ENCODE peak calls at places on chromosomes 13 and 19, in seven cellular contexts. K, R, T, A, E, Q and G are unnamed samples.

GRCh38 chr13:73056054-73056962 is 2.5 kb upstream of the KLF5 start:
- DNase-seq in K (peak; percentile 50), R (no peak), T (peak; percentile 87), A (no peak), E (no peak), Q (no peak), G (peak; percentile 79)

GRCh38 chr13:106799731-106800335 is 231.9 kb upstream of the ARGLU1 start:
- DNase-seq in K (no peak), R (no peak), T (no peak), A (no peak), E (no peak), Q (no peak), G (no peak)

GRCh38 chr19:3852614-3853254 is 16.1 kb downstream of the ZFR2 start:
- DNase-seq in K (no peak), R (peak; percentile 17), T (peak; percentile 99), A (peak; percentile 18), E (peak; percentile 28), Q (peak; percentile 15), G (peak; percentile 19)

GRCh38 chr19:39179754-39180153 is 17.0 kb upstream of the NCCRP1 start:
- DNase-seq in K (no peak), R (no peak), T (no peak), A (no peak), E (no peak), Q (no peak), G (no peak)

GRCh38 chr13:113584205-113584869 is at the start of gene TFDP1:
- DNase-seq in K (peak; percentile 45), R (peak; percentile 56), T (peak; percentile 83), A (peak; percentile 13), E (peak; percentile 78), Q (peak; percentile 91), G (peak; percentile 10)

GRCh38 chr19:38842439-38843174 is 7.2 kb downstream of the HNRNPL start:
- DNase-seq in K (no peak), R (no peak), T (no peak), A (peak; percentile 44), E (no peak), Q (no peak), G (no peak)

GRCh38 chr13:58151452-58151851 is 519.9 kb downstream of the PCDH17 start:
- DNase-seq in K (no peak), R (no peak), T (no peak), A (no peak), E (no peak), Q (no peak), G (no peak)

GRCh38 chr19:33684550-33685303 is 63.0 kb downstream of the CHST8 start:
- DNase-seq in K (no peak), R (no peak), T (no peak), A (no peak), E (no peak), Q (no peak), G (no peak)

GRCh38 chr13:48449656-48450055 is 36.7 kb upstream of the LPAR6 start:
- DNase-seq in K (no peak), R (no peak), T (no peak), A (no peak), E (no peak), Q (no peak), G (no peak)

GRCh38 chr13:111460548-111461444 is 140.4 kb downstream of the TEX29 start:
- DNase-seq in K (peak; percentile 10), R (peak; percentile 67), T (peak; percentile 40), A (no peak), E (no peak), Q (peak; percentile 28), G (no peak)

GRCh38 chr19:13881231-13881691 is 4.3 kb downstream of the NANOS3 start:
- DNase-seq in K (no peak), R (no peak), T (no peak), A (no peak), E (no peak), Q (no peak), G (no peak)

GRCh38 chr19:10864538-10864899 is 6.8 kb upstream of the CARM1 start:
- DNase-seq in K (no peak), R (peak; percentile 90), T (peak; percentile 85), A (peak; percentile 80), E (peak; percentile 90), Q (peak; percentile 77), G (no peak)

GRCh38 chr19:27858981-27859581 is 1353.9 kb downstream of the UQCRFS1 start:
- DNase-seq in K (no peak), R (no peak), T (no peak), A (no peak), E (no peak), Q (no peak), G (no peak)

GRCh38 chr19:709965-710714 is 1.4 kb downstream of the PALM start:
- DNase-seq in K (no peak), R (no peak), T (no peak), A (no peak), E (no peak), Q (no peak), G (no peak)

GRCh38 chr13:26423634-26424033 is 133.8 kb upstream of the WASF3 start:
- DNase-seq in K (no peak), R (no peak), T (no peak), A (no peak), E (no peak), Q (no peak), G (no peak)

GRCh38 chr13:111245781-111246384 is 74.6 kb upstream of the TEX29 start:
- DNase-seq in K (no peak), R (no peak), T (no peak), A (no peak), E (no peak), Q (no peak), G (peak; percentile 22)

GRCh38 chr19:19334063-19334988 is 13.7 kb downstream of the MAU2 start:
- DNase-seq in K (no peak), R (no peak), T (no peak), A (no peak), E (no peak), Q (no peak), G (no peak)

GRCh38 chr13:93226623-93227279 is at the start of gene GPC6:
- DNase-seq in K (no peak), R (peak; percentile 92), T (peak; percentile 93), A (no peak), E (no peak), Q (no peak), G (peak; percentile 88)

GRCh38 chr13:106376411-106377112 is 158.9 kb downstream of the EFNB2 start:
- DNase-seq in K (peak; percentile 73), R (peak; percentile 29), T (peak; percentile 97), A (no peak), E (peak; percentile 61), Q (peak; percentile 69), G (peak; percentile 92)

GRCh38 chr19:5778402-5778801 is 6.1 kb downstream of the PRR22 start:
- DNase-seq in K (no peak), R (no peak), T (no peak), A (no peak), E (no peak), Q (no peak), G (no peak)

GRCh38 chr19:29016353-29016752 is 196.6 kb downstream of the UQCRFS1 start:
- DNase-seq in K (no peak), R (no peak), T (no peak), A (no peak), E (no peak), Q (no peak), G (no peak)

GRCh38 chr19:33419763-33420080 is 46.2 kb downstream of the CEBPG start:
- DNase-seq in K (no peak), R (no peak), T (no peak), A (no peak), E (no peak), Q (no peak), G (no peak)

GRCh38 chr13:37716395-37716794 is 117.8 kb upstream of the POSTN start:
- DNase-seq in K (no peak), R (no peak), T (no peak), A (no peak), E (no peak), Q (no peak), G (peak; percentile 83)

GRCh38 chr19:8585894-8586750 is 8.9 kb upstream of the MYO1F start:
- DNase-seq in K (no peak), R (peak; percentile 22), T (peak; percentile 65), A (peak; percentile 70), E (peak; percentile 61), Q (peak; percentile 66), G (no peak)

GRCh38 chr13:37225414-37226047 is 120.1 kb upstream of the CSNK1A1L start:
- DNase-seq in K (no peak), R (no peak), T (no peak), A (no peak), E (no peak), Q (no peak), G (no peak)

GRCh38 chr13:72959643-72960042 is 99.2 kb upstream of the KLF5 start:
- DNase-seq in K (peak; percentile 11), R (peak; percentile 59), T (peak; percentile 30), A (no peak), E (no peak), Q (no peak), G (no peak)

GRCh38 chr19:3606174-3606689 is 443 bp downstream of the TBXA2R start:
- DNase-seq in K (no peak), R (peak; percentile 12), T (no peak), A (no peak), E (peak; percentile 78), Q (no peak), G (no peak)

GRCh38 chr13:81142306-81142999 is 801.5 kb upstream of the SPRY2 start:
- DNase-seq in K (no peak), R (no peak), T (no peak), A (no peak), E (no peak), Q (no peak), G (no peak)

GRCh38 chr19:10110076-10110971 is 1.2 kb upstream of the P2RY11 start:
- DNase-seq in K (no peak), R (no peak), T (no peak), A (no peak), E (no peak), Q (no peak), G (no peak)

GRCh38 chr19:34299576-34299975 is 45.2 kb downstream of the GARRE1 start:
- DNase-seq in K (no peak), R (no peak), T (no peak), A (no peak), E (no peak), Q (no peak), G (no peak)

GRCh38 chr19:7267792-7268736 is 26.1 kb downstream of the INSR start:
- DNase-seq in K (no peak), R (no peak), T (no peak), A (no peak), E (no peak), Q (peak; percentile 40), G (no peak)

GRCh38 chr19:39236527-39236926 is 8.3 kb downstream of the IFNL3 start:
- DNase-seq in K (no peak), R (no peak), T (no peak), A (peak; percentile 9), E (peak; percentile 37), Q (no peak), G (no peak)

GRCh38 chr13:98761126-98761978 is 8.9 kb upstream of the SLC15A1 start:
- DNase-seq in K (no peak), R (no peak), T (peak; percentile 65), A (no peak), E (peak; percentile 34), Q (peak; percentile 11), G (no peak)

GRCh38 chr19:49473868-49474544 is at the start of gene FLT3LG:
- DNase-seq in K (no peak), R (peak; percentile 29), T (peak; percentile 78), A (peak; percentile 85), E (peak; percentile 79), Q (peak; percentile 79), G (no peak)

GRCh38 chr19:46714523-46715106 is 2.3 kb downstream of the PRKD2 start:
- DNase-seq in K (no peak), R (peak; percentile 76), T (no peak), A (no peak), E (no peak), Q (no peak), G (no peak)

GRCh38 chr13:41271456-41272285 is 8.3 kb upstream of the MTRF1 start:
- DNase-seq in K (no peak), R (no peak), T (no peak), A (no peak), E (no peak), Q (no peak), G (no peak)

GRCh38 chr13:41222259-41222852 is 28.0 kb upstream of the KBTBD7 start:
- DNase-seq in K (peak; percentile 29), R (peak; percentile 3), T (peak; percentile 75), A (peak; percentile 17), E (peak; percentile 51), Q (peak; percentile 72), G (no peak)